ENCODE peak calls at places on chromosomes 16 and 17, in ten cellular contexts. M is A549, X is HepG2, N is prostate gland, E is sigmoid colon, T is H1, R is IMR-90, B is tibial nerve, G is stomach, H is heart left ventricle. J is an unnamed sample.

GRCh38 chr16:75038036-75038959 is 39.5 kb downstream of the ZNRF1 start:
- DNase-seq in R (peak; percentile 68), H (no peak), E (no peak), X (no peak), M (no peak), B (no peak), N (no peak), T (no peak), G (no peak), J (no peak)

GRCh38 chr17:74123350-74123749 is 80.1 kb upstream of the RPL38 start:
- DNase-seq in N (no peak), M (no peak), X (no peak), R (no peak), H (no peak), T (no peak), G (no peak), B (no peak), E (no peak), J (no peak)

GRCh38 chr17:73043686-73044581 is 48.6 kb downstream of the SLC39A11 start:
- DNase-seq in X (no peak), M (no peak), G (no peak), H (no peak), B (no peak), E (no peak), R (peak; percentile 87), N (no peak), T (no peak), J (no peak)

GRCh38 chr16:14303654-14304394 is 232.7 kb downstream of the MRTFB start:
- DNase-seq in N (no peak), T (no peak), R (no peak), E (no peak), G (no peak), H (no peak), M (no peak), B (no peak), X (no peak), J (no peak)

GRCh38 chr16:57859331-57859730 is 57.0 kb upstream of the KIFC3 start:
- DNase-seq in R (peak; percentile 34), E (no peak), G (no peak), H (no peak), B (no peak), N (no peak), M (peak; percentile 77), X (peak; percentile 67), T (no peak), J (no peak)

GRCh38 chr16:80619824-80620223 is 79.0 kb downstream of the DYNLRB2 start:
- DNase-seq in M (no peak), H (no peak), X (no peak), E (no peak), N (no peak), G (no peak), T (no peak), R (no peak), B (no peak), J (peak; percentile 42)

GRCh38 chr17:40109471-40109824 is 9.1 kb upstream of the NR1D1 start:
- DNase-seq in E (peak; percentile 52), R (no peak), N (no peak), H (no peak), B (no peak), T (no peak), G (no peak), X (peak; percentile 57), M (no peak), J (no peak)

GRCh38 chr17:28657756-28658155 is 4.0 kb downstream of the SDF2 start:
- DNase-seq in H (no peak), B (no peak), G (no peak), N (no peak), E (no peak), T (no peak), X (no peak), M (no peak), R (peak; percentile 69), J (no peak)

GRCh38 chr17:66378296-66378695 is 75.9 kb downstream of the PRKCA start:
- DNase-seq in B (no peak), E (no peak), G (no peak), R (peak; percentile 22), T (no peak), H (no peak), M (no peak), X (no peak), N (no peak), J (no peak)

GRCh38 chr17:74921769-74922168 is 1.3 kb downstream of the USH1G start:
- DNase-seq in N (no peak), B (no peak), T (no peak), G (no peak), E (no peak), R (no peak), H (no peak), M (no peak), X (no peak), J (no peak)

GRCh38 chr17:52027081-52027480 is 131.4 kb downstream of the CA10 start:
- DNase-seq in H (no peak), G (no peak), M (no peak), N (no peak), X (no peak), T (no peak), R (no peak), B (no peak), E (no peak), J (no peak)

DNA sequence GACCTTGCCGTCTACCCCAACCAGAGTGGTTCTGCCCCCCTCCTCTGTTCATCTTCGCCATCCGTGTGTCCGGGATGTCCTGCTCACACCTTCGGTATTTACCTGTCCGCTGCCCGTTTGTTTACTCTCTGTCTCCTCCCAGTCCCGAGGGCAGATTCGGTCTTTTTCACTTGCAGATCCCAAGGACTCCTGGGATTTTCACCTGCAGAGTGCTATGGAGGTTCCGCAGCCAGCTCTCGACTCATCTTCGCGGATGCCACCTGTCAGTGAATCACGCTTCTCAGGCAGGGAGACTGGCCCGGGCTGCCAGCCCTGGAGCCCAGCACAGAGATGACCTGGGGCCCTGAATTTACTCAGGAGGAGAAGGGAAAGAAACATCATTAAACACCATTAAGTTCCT is 8.1 kb downstream of the CRISPLD2 start:
- DNase-seq in H (no peak), M (no peak), B (no peak), N (no peak), T (no peak), E (peak; percentile 79), G (no peak), R (no peak), X (no peak), J (no peak)
- H3K4me1 ChIP-seq in H (peaks cover 37% of the 10 kb centered on the region), M (no peaks in the 10 kb centered on the region), B (peaks cover 70% of the 10 kb centered on the region), N (peaks cover 5% of the 10 kb centered on the region), T (no peaks in the 10 kb centered on the region), E (peaks cover 96% of the 10 kb centered on the region), G (peaks cover 64% of the 10 kb centered on the region), R (peaks cover 35% of the 10 kb centered on the region), X (peaks cover 12% of the 10 kb centered on the region), J (peaks cover 74% of the 10 kb centered on the region)

GRCh38 chr16:71449020-71449419 is 7.2 kb upstream of the TLE7 start:
- DNase-seq in T (no peak), R (no peak), H (no peak), G (no peak), N (no peak), B (no peak), M (no peak), X (no peak), E (no peak), J (no peak)
- H3K9me3 ChIP-seq in T (peaks cover 58% of the 10 kb centered on the region), R (peaks cover 78% of the 10 kb centered on the region), H (peaks cover 100% of the 10 kb centered on the region), G (peaks cover 100% of the 10 kb centered on the region), N (peaks cover 13% of the 10 kb centered on the region), B (peaks cover 25% of the 10 kb centered on the region), M (peaks cover 97% of the 10 kb centered on the region), X (no peaks in the 10 kb centered on the region), E (peaks cover 56% of the 10 kb centered on the region), J (peaks cover 57% of the 10 kb centered on the region)

GRCh38 chr17:79626156-79626890 is 15.5 kb upstream of the RBFOX3 start:
- DNase-seq in E (peak; percentile 24), T (no peak), B (no peak), H (no peak), R (no peak), G (no peak), M (no peak), X (no peak), N (no peak), J (no peak)
- TF ChIP-seq POLR2A in E (no peak), T (no peak), B (no peak), H (no peak), R (no peak), G (no peak), M (no peak), X (no peak), N (no peak), J (no peak)

GRCh38 chr16:68273896-68274295 is 9.6 kb downstream of the SLC7A6 start:
- DNase-seq in H (no peak), G (no peak), X (no peak), T (no peak), E (no peak), B (no peak), N (no peak), R (no peak), M (no peak), J (no peak)

GRCh38 chr16:68276223-68276622 is 11.9 kb downstream of the SLC7A6 start:
- DNase-seq in H (no peak), X (no peak), M (no peak), T (no peak), G (no peak), E (no peak), N (no peak), R (no peak), B (no peak), J (no peak)

GRCh38 chr16:68273459-68273858 is 9.1 kb downstream of the SLC7A6 start:
- DNase-seq in H (no peak), G (no peak), X (no peak), T (no peak), E (no peak), R (no peak), N (no peak), B (no peak), M (no peak), J (no peak)

GRCh38 chr16:68274441-68274840 is 10.1 kb downstream of the SLC7A6 start:
- DNase-seq in T (no peak), H (no peak), G (no peak), N (no peak), M (no peak), E (no peak), B (no peak), R (no peak), X (no peak), J (no peak)

DNA sequence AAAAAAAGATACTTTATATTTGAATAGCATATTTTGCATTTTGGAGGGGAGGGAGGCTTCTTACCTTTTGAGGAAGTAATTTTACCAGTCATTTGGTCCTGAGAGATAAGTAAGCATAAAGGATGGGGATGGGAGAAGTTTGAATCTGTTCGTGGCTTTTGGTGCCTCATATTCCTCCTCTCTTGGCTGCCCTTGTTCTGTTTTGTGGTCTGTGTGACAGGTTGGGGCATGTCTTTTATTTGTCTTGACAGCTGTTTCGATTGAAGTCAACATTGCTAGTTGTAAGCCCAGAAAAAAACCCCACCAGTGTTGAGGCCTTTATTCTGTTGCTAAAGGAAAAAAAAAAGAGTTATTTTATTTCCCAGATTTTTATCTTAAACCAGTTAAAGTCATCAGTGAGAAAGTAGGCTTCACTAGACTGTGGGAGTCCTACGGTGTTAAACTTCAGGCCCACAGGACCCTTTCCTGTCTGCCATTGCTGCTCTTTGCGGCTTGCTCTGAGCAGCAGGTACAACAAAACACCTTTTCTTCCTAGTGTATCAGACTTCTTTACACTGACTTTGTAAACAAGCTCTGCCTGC is 11.4 kb downstream of the SLC7A6 start:
- DNase-seq in G (no peak), H (no peak), T (no peak), X (peak; percentile 35), B (no peak), N (peak; percentile 65), E (no peak), R (no peak), M (no peak), J (no peak)
- H3K4me1 ChIP-seq in G (peaks cover 66% of the 10 kb centered on the region), H (peaks cover 57% of the 10 kb centered on the region), T (no peaks in the 10 kb centered on the region), X (peaks cover 67% of the 10 kb centered on the region), B (peaks cover 53% of the 10 kb centered on the region), N (peaks cover 2% of the 10 kb centered on the region), E (peaks cover 17% of the 10 kb centered on the region), R (peaks cover 2% of the 10 kb centered on the region), M (peaks cover 7% of the 10 kb centered on the region), J (peaks cover 28% of the 10 kb centered on the region)